ENCODE peak calls at places on chromosomes 7 and 10, in six cellular contexts. D is GM23248, V is GM23338, J is PC-3, Y is HCT116, A is hepatocyte. P is an unnamed sample.
A peak's percentile ranks its signal among the peaks of the same experiment; 100 is the strongest.

GRCh38 chr7:17406756-17407155 is 108.3 kb downstream of the AHR start:
- DNase-seq in D (peak; percentile 63), V (no peak), J (no peak), Y (no peak), A (no peak), P (no peak)

GRCh38 chr10:3096149-3096548 is 28.8 kb downstream of the PFKP start:
- DNase-seq in D (peak; percentile 46), V (no peak), J (peak; percentile 33), Y (no peak), A (no peak), P (no peak)

GRCh38 chr7:151899513-151900360 is 22.8 kb upstream of the PRKAG2 start:
- DNase-seq in D (peak; percentile 15), V (no peak), J (no peak), Y (no peak), A (peak; percentile 51), P (no peak)

GRCh38 chr7:83751217-83751616 is 102.3 kb upstream of the SEMA3E start:
- DNase-seq in D (peak; percentile 4), V (no peak), J (peak; percentile 77), Y (no peak), A (no peak), P (no peak)

GRCh38 chr10:16441106-16441850 is 4.5 kb downstream of the PTER start:
- DNase-seq in D (peak; percentile 69), V (no peak), J (peak; percentile 8), Y (no peak), A (no peak), P (no peak)

GRCh38 chr7:44112997-44113763 is 9.0 kb downstream of the AEBP1 start:
- DNase-seq in D (no peak), V (peak; percentile 18), J (no peak), Y (no peak), A (no peak), P (no peak)

GRCh38 chr10:127579640-127580039 is 30.5 kb downstream of the NPS start:
- DNase-seq in D (no peak), V (no peak), J (no peak), Y (no peak), A (no peak), P (no peak)

GRCh38 chr10:29039659-29040309 is 249.1 kb upstream of the LYZL1 start:
- DNase-seq in D (peak; percentile 51), V (no peak), J (peak; percentile 29), Y (no peak), A (peak; percentile 32), P (no peak)

GRCh38 chr10:102776779-102777417 is 33.1 kb downstream of the WBP1L start:
- DNase-seq in D (peak; percentile 96), V (peak; percentile 83), J (no peak), Y (no peak), A (peak; percentile 90), P (peak; percentile 85)

GRCh38 chr7:98828368-98828767 is 41.4 kb downstream of the TMEM130 start:
- DNase-seq in D (no peak), V (no peak), J (no peak), Y (no peak), A (no peak), P (no peak)

GRCh38 chr7:114853189-114853588 is 68.7 kb upstream of the MDFIC start:
- DNase-seq in D (no peak), V (no peak), J (no peak), Y (no peak), A (no peak), P (no peak)

DNA sequence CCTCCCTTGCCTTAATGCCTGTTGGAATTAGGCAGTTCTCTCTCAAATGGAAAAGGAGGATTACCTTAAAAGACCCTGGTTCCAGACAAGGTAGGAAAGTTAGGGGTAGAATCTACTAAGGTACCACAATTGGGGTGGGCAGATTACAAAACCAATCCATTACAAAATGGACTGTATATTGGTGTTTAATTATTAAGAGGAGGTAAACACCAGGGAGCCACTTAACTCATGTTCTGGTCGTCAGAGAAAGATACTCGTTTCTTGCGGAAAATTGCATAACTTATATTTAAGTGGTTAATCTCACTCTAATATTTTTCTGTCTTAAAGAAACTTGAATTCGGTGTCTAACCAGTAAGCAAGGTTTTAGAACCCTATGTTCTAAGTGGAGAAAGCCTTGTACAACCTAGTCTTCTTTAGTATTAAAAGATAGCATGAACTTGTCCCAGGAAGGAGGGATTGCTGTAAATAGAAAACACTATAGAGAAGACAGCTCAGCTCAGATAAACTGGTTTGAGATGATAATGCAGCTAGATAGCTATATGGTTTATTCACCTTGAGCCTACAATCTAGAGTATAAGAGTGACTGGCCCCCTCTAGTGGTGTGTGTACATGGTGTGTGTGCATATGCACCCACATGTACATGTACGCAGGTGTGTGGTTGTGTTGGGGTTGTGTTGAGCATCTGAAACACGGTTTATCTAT is 58.0 kb upstream of the STRIP2 start:
- DNase-seq in D (peak; percentile 48), V (peak; percentile 68), J (peak; percentile 71), Y (peak; percentile 32), A (peak; percentile 71), P (peak; percentile 57)
- TF ChIP-seq EZH2phosphoT487 in D (no peak), V (no peak), J (no peak), Y (no peak), A (no peak), P (no peak)

GRCh38 chr7:50409856-50410468 is 40.2 kb downstream of the FIGNL1 start:
- DNase-seq in D (no peak), V (no peak), J (no peak), Y (no peak), A (no peak), P (no peak)

GRCh38 chr7:50416509-50417299 is 33.4 kb downstream of the FIGNL1 start:
- DNase-seq in D (no peak), V (peak; percentile 28), J (no peak), Y (no peak), A (no peak), P (no peak)

GRCh38 chr7:50411333-50412028 is 38.7 kb downstream of the FIGNL1 start:
- DNase-seq in D (no peak), V (no peak), J (no peak), Y (no peak), A (no peak), P (no peak)

GRCh38 chr7:50415844-50416243 is 34.3 kb downstream of the FIGNL1 start:
- DNase-seq in D (no peak), V (no peak), J (no peak), Y (no peak), A (no peak), P (no peak)

DNA sequence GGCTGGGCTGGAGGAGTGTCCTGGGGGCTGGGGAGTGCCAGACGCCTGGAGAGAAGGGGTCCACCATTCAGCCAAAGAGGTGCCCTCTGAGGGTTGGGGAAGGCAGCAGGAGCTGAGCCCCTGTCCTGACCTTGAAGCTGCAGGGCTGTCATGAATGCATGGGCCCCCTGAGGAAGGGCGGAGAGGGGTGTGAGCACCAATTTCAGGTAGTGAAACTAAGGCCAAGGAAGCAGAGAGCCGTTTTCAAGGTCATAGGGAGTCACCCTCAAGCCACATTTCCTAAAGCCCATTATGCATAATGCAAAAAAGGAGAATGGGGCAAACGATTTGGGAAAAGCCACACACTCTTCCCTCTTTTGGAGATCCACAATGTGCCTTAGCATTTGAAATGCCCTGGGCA is 37.2 kb downstream of the FIGNL1 start:
- DNase-seq in D (no peak), V (no peak), J (no peak), Y (no peak), A (no peak), P (no peak)
- H3K27ac ChIP-seq in D (no peak overlapping the region), V (no peak overlapping the region), J (no peak overlapping the region), Y (no peak overlapping the region), A (no peak overlapping the region), P (no peak overlapping the region)

DNA sequence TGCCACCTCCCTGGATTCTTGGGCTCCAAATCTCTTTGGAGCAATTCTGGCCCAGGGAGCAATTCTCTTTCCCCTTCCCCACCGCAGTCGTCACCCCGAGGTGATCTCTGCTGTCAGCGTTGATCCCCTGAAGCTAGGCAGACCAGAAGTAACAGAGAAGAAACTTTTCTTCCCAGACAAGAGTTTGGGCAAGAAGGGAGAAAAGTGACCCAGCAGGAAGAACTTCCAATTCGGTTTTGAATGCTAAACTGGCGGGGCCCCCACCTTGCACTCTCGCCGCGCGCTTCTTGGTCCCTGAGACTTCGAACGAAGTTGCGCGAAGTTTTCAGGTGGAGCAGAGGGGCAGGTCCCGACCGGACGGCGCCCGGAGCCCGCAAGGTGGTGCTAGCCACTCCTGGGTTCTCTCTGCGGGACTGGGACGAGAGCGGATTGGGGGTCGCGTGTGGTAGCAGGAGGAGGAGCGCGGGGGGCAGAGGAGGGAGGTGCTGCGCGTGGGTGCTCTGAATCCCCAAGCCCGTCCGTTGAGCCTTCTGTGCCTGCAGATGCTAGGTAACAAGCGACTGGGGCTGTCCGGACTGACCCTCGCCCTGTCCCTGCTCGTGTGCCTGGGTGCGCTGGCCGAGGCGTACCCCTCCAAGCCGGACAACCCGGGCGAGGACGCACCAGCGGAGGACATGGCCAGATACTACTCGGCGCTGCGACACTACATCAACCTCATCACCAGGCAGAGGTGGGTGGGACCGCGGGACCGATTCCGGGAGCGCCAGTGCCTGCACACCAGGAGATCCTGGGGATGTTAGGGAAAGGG is 913 bp downstream of the NPY start:
- DNase-seq in D (no peak), V (peak; percentile 90), J (no peak), Y (no peak), A (peak; percentile 11), P (peak; percentile 71)
- TF ChIP-seq EZH2 in D (peak; percentile 45), V (no peak), J (no peak), Y (no peak), A (peak; percentile 35), P (peak; percentile 66)

DNA sequence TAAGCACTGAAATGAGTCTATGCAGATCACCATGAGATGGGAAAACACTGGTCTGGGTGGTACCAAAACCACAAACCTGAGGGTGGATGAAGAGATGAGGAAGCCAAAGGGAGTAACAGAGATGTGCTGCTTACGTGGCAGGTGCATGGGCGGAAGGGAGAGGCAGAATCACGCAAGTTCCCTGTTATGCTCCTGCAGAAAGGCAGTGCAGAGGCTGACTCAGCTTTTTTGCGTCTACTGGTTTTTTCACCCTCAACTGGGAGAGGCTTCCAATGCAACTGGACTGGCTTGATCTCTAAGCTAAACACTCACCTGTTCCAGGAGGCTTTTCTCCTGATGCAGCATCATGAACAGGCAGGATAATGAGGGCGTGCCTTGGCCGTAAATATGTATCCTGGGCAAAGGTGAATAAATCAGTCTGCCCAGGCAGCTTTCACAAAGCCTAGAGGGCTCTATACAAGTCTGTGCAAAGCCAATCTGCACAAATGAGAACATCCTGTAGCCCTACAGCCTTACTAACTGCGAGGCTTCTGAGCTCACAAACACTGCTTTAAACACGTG is 95.4 kb upstream of the AFAP1L2 start:
- DNase-seq in D (no peak), V (no peak), J (peak; percentile 43), Y (no peak), A (peak; percentile 83), P (no peak)
- TF ChIP-seq EZH2phosphoT487 in D (no peak), V (no peak), J (no peak), Y (no peak), A (no peak), P (no peak)

P was measured in neural progenitor cell.